ENCODE peak calls at places on chromosomes 6 and 20, in five cellular contexts. X is MM.1S, P is left lung, L is psoas muscle, S is ovary. A is an unnamed sample.
A peak's percentile ranks its signal among the peaks of the same experiment; 100 is the strongest.

GRCh38 chr6:150304421-150304820 is 64.4 kb upstream of the IYD start:
- DNase-seq in X (no peak), P (no peak), L (no peak), S (no peak), A (no peak)

GRCh38 chr20:9262653-9263194 is 193.8 kb downstream of the PLCB4 start:
- DNase-seq in X (no peak), P (no peak), L (no peak), S (no peak), A (no peak)

GRCh38 chr20:35663813-35664543 is 722 bp downstream of the CPNE1 start:
- DNase-seq in X (peak; percentile 65), P (no peak), L (peak; percentile 20), S (peak; percentile 51), A (peak; percentile 76)

GRCh38 chr6:30100585-30101422 is 12.1 kb downstream of the TRIM31 start:
- DNase-seq in X (no peak), P (peak; percentile 89), L (peak; percentile 40), S (peak; percentile 28), A (no peak)

GRCh38 chr20:21137078-21137477 is 11.2 kb downstream of the KIZ start:
- DNase-seq in X (no peak), P (no peak), L (no peak), S (no peak), A (no peak)

GRCh38 chr6:170285482-170285881 is 5.4 kb downstream of the DLL1 start:
- DNase-seq in X (no peak), P (no peak), L (no peak), S (no peak), A (no peak)

GRCh38 chr20:62928246-62928939 is 2.1 kb upstream of the DIDO1 start:
- DNase-seq in X (no peak), P (no peak), L (no peak), S (no peak), A (no peak)

GRCh38 chr6:3630258-3630828 is 121.2 kb downstream of the PXDC1 start:
- DNase-seq in X (no peak), P (no peak), L (no peak), S (no peak), A (peak; percentile 38)

GRCh38 chr6:143806282-143807102 is 36.6 kb upstream of the LTV1 start:
- DNase-seq in X (no peak), P (no peak), L (no peak), S (no peak), A (no peak)

GRCh38 chr20:23874747-23875146 is 4.8 kb downstream of the CST5 start:
- DNase-seq in X (no peak), P (no peak), L (no peak), S (no peak), A (no peak)

GRCh38 chr6:148329568-148330299 is 12.9 kb upstream of the SASH1 start:
- DNase-seq in X (no peak), P (no peak), L (no peak), S (no peak), A (no peak)

GRCh38 chr6:111989743-111990142 is 64.2 kb upstream of the CCN6 start:
- DNase-seq in X (no peak), P (no peak), L (no peak), S (no peak), A (no peak)

GRCh38 chr6:136525586-136526195 is 24.5 kb downstream of the MAP7 start:
- DNase-seq in X (no peak), P (no peak), L (no peak), S (no peak), A (no peak)

GRCh38 chr6:124132256-124132655 is 328.6 kb downstream of the NKAIN2 start:
- DNase-seq in X (no peak), P (no peak), L (no peak), S (no peak), A (no peak)

GRCh38 chr6:15429146-15430110 is 183.6 kb downstream of the JARID2 start:
- DNase-seq in X (no peak), P (no peak), L (no peak), S (no peak), A (no peak)

GRCh38 chr6:63999613-64000012 is 364.0 kb downstream of the PHF3 start:
- DNase-seq in X (no peak), P (no peak), L (no peak), S (no peak), A (no peak)

GRCh38 chr6:160036790-160037206 is 67.9 kb downstream of the IGF2R start:
- DNase-seq in X (no peak), P (no peak), L (no peak), S (no peak), A (no peak)

DNA sequence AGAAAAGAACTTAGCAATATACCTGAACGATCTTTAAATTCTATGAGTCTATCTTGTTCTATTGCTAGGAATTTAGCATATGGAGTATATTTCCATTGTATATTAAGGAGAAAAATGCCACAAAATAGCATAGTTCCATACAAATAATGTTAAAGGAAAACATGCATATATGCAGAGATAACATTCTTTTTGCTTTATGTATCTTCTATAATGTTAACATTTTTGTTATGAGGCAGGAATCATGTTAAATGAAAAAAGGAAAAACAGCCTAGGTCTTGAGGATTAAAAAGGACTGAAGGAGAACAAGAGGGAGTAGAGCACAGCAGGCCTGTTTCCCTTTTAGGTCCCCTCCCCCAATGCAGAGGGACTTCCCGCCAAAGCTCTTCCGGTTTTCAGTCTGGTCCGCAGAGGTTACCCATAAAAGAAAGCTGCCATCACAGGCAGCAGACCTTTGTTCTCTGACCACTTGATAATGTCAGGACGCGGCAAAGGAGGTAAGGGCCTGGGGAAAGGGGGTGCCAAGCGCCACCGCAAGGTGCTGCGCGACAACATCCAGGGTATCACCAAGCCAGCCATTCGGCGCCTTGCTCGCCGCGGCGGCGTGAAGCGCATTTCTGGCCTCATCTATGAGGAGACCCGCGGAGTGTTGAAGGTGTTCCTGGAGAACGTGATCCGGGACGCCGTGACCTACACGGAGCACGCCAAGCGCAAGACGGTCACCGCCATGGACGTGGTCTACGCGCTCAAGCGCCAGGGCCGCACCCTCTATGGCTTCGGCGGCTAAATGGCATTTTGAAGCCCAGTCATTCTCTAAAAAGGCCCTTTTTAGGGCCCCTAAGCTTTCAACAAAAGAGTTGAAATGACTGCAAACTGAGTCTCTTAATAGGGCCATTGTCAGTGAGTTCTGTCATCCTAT is 108.4 kb upstream of the PRSS16 start:
- DNase-seq in X (peak; percentile 92), P (peak; percentile 80), L (no peak), S (no peak), A (no peak)
- TF ChIP-seq CTCF in X (peak; percentile 8), P (no peak), L (no peak), S (no peak), A (no peak)

GRCh38 chr20:47785900-47786762 is 850 bp upstream of the SULF2 start:
- DNase-seq in X (peak; percentile 88), P (no peak), L (peak; percentile 62), S (peak; percentile 82), A (peak; percentile 83)

GRCh38 chr20:47785321-47785899 is at the start of gene SULF2:
- DNase-seq in X (peak; percentile 60), P (peak; percentile 81), L (peak; percentile 47), S (peak; percentile 78), A (no peak)

GRCh38 chr20:47784599-47785320 is 521 bp downstream of the SULF2 start:
- DNase-seq in X (peak; percentile 34), P (peak; percentile 82), L (peak; percentile 36), S (peak; percentile 69), A (no peak)

GRCh38 chr20:47782920-47783552 is 2.2 kb downstream of the SULF2 start:
- DNase-seq in X (peak; percentile 51), P (no peak), L (no peak), S (no peak), A (no peak)

GRCh38 chr20:47784256-47784598 is 1.1 kb downstream of the SULF2 start:
- DNase-seq in X (no peak), P (no peak), L (no peak), S (no peak), A (no peak)
- H3K27ac ChIP-seq in X (peak overlapping the region; percentile 5), P (no peak overlapping the region), L (no peak overlapping the region), S (peak overlapping the region; percentile 92), A (peak overlapping the region; percentile 89)

GRCh38 chr6:17469006-17469972 is 75.9 kb downstream of the CAP2 start:
- DNase-seq in X (no peak), P (no peak), L (no peak), S (no peak), A (no peak)
- TF ChIP-seq CTCF in X (no peak), P (no peak), L (peak; percentile 48), S (no peak), A (no peak)

GRCh38 chr20:56809668-56810067 is 180.6 kb downstream of the TFAP2C start:
- DNase-seq in X (no peak), P (no peak), L (no peak), S (no peak), A (no peak)
- H3K27ac ChIP-seq in X (no peak overlapping the region), P (no peak overlapping the region), L (no peak overlapping the region), S (no peak overlapping the region), A (no peak overlapping the region)

GRCh38 chr6:154890874-154891273 is 104.2 kb upstream of the TIAM2 start:
- DNase-seq in X (no peak), P (no peak), L (no peak), S (no peak), A (no peak)
- TF ChIP-seq CTCF in X (no peak), P (no peak), L (no peak), S (no peak), A (no peak)

GRCh38 chr6:125539892-125540291 is 209.5 kb upstream of the HEY2 start:
- DNase-seq in X (no peak), P (no peak), L (no peak), S (no peak), A (no peak)
- H3K27ac ChIP-seq in X (no peak overlapping the region), P (no peak overlapping the region), L (no peak overlapping the region), S (no peak overlapping the region), A (no peak overlapping the region)